ENCODE peak calls at places on chromosome 18, in nine cellular contexts. M, A, U, S, J, I, C, W and G are unnamed samples. For H3K4me1, the result is how much of the 10 kb centered on the place peaks cover.

GRCh38 chr18:61528961-61529360 is 195.7 kb downstream of the CDH20 start:
- DNase-seq in A (no peak), M (no peak), J (no peak), S (no peak), W (no peak), I (no peak), C (no peak), U (no peak), G (no peak)

GRCh38 chr18:25896178-25896780 is 194.1 kb downstream of the SS18 start:
- DNase-seq in I (no peak), A (peak), C (no peak), M (peak), U (peak), S (no peak), W (peak), J (peak), G (peak)

GRCh38 chr18:63099848-63100625 is 219.5 kb downstream of the BCL2 start:
- DNase-seq in I (no peak), W (peak), U (no peak), J (no peak), M (peak), A (no peak), S (peak), C (no peak), G (no peak)

GRCh38 chr18:27887711-27888495 is 289.0 kb downstream of the CDH2 start:
- DNase-seq in U (peak), I (no peak), C (no peak), S (no peak), W (no peak), A (no peak), J (peak), M (no peak), G (no peak)

GRCh38 chr18:11053293-11053692 is 96.1 kb downstream of the PIEZO2 start:
- DNase-seq in W (no peak), A (no peak), S (no peak), U (no peak), I (no peak), J (no peak), C (no peak), M (no peak), G (no peak)

GRCh38 chr18:28494151-28494550 is 317.2 kb upstream of the CDH2 start:
- DNase-seq in A (no peak), J (peak), U (no peak), C (no peak), I (no peak), S (no peak), W (no peak), M (no peak), G (no peak)

GRCh38 chr18:59180150-59180845 is 39.7 kb upstream of the GRP start:
- DNase-seq in J (peak), A (no peak), U (no peak), C (no peak), W (no peak), M (no peak), I (no peak), S (no peak), G (no peak)

GRCh38 chr18:61822879-61823278 is 69.9 kb downstream of the RNF152 start:
- DNase-seq in I (no peak), U (no peak), A (no peak), S (no peak), W (no peak), J (no peak), C (no peak), M (no peak), G (no peak)

GRCh38 chr18:78087338-78087737 is 837.7 kb downstream of the GALR1 start:
- DNase-seq in W (no peak), M (no peak), C (no peak), U (no peak), S (no peak), A (no peak), J (no peak), I (no peak), G (no peak)

GRCh38 chr18:10559566-10560456 is 34.0 kb downstream of the NAPG start:
- DNase-seq in I (peak), M (no peak), A (no peak), J (peak), S (no peak), C (no peak), W (no peak), U (no peak), G (no peak)

GRCh38 chr18:4638680-4639079 is 183.6 kb upstream of the DLGAP1 start:
- DNase-seq in M (no peak), U (no peak), S (no peak), A (no peak), I (no peak), J (no peak), C (no peak), W (no peak), G (no peak)
- H3K4me1 ChIP-seq in M (under half), U (under half), S (under half), A (under half), I (under half), J (under half), C (under half), W (under half), G (under half)

DNA sequence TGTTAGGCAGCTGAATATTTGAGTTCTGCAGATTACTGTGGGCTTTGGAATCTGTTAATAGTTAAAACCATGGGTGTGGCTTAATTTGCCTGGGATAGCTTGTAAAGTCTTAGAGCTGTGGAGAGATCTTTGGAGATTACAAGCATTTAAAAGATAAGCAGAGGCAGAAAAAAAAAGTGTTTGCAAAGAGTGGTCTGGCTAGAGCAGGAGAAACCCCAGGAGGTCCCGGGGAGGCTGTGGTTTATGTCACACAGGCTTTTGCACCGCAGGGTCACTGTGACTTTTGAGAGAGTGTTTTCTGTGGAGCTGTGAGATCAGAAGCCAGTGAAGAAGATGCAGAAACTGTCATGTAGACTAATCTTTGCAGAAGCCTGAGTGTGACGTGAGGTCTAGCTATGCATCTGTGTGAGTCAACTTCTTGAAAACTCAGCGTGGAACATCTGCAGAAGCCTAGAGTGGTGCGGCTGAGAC is 49.0 kb downstream of the SETBP1 start:
- DNase-seq in M (no peak), U (no peak), C (no peak), S (peak), W (no peak), J (peak), I (no peak), A (no peak), G (no peak)
- H3K4me1 ChIP-seq in M (under half), U (under half), C (half or more), S (half or more), W (under half), J (under half), I (half or more), A (under half), G (under half)

GRCh38 chr18:77086656-77087390 is 45.8 kb downstream of the MBP start:
- DNase-seq in I (no peak), C (no peak), U (no peak), W (no peak), J (no peak), A (no peak), M (no peak), S (peak), G (no peak)

GRCh38 chr18:77084757-77085035 is 47.9 kb downstream of the MBP start:
- DNase-seq in S (no peak), W (no peak), A (no peak), M (no peak), J (no peak), I (no peak), U (no peak), C (no peak), G (no peak)

GRCh38 chr18:77088977-77089795 is 43.4 kb downstream of the MBP start:
- DNase-seq in A (no peak), C (peak), I (no peak), W (no peak), J (no peak), M (no peak), S (peak), U (peak), G (no peak)

GRCh38 chr18:77087391-77088141 is 45.0 kb downstream of the MBP start:
- DNase-seq in W (peak), A (no peak), J (no peak), C (no peak), U (no peak), S (peak), M (no peak), I (peak), G (no peak)

GRCh38 chr18:77086034-77086433 is 46.5 kb downstream of the MBP start:
- DNase-seq in W (no peak), M (no peak), A (no peak), J (peak), I (no peak), U (peak), C (peak), S (no peak), G (no peak)
- H3K4me1 ChIP-seq in W (under half), M (under half), A (under half), J (under half), I (half or more), U (under half), C (half or more), S (half or more), G (under half)

DNA sequence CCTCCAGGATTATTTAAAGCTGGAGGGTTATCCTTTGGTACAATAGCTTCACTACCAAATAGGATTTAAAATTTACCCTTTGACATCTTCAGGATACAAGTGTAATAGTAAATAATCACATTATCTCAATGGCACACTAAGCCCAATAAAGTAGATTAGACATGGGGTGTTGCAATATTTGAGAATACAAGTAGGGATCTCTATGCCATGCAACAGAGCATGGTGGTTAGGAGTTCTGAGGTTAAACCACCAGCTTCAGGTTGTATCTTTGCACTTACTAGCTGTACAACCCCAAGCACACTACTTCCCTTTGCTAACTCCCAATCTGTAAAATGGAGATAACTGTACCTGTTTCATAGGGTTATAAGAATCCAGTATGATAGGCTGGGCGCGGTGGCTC is 6.2 kb downstream of the MBD2 start:
- DNase-seq in W (no peak), C (no peak), U (no peak), J (no peak), A (no peak), M (no peak), I (no peak), S (no peak), G (no peak)
- H3K4me1 ChIP-seq in W (under half), C (under half), U (under half), J (under half), A (under half), M (under half), I (half or more), S (half or more), G (under half)

DNA sequence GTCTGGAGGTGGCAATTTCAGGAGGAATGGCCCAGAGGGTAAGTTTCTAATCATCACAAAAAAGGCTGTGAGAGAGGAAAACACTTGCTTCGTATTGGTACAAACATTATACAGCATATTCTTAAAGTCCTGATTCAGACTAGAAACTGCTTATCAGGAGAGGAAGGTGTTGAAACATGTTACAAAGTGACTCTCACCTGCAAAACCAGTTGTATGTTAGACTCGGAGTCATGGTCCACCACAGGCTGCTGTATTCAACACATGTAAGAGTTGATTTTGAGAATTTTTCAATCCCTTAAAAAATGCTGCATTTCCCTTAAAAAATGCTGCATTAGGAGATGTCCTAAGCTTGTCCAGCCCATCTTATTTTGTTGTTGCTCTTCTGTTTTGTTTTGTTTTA is 61.5 kb downstream of the MBP start:
- DNase-seq in I (no peak), A (no peak), U (no peak), W (no peak), C (no peak), S (no peak), M (no peak), J (no peak), G (no peak)
- H3K4me1 ChIP-seq in I (under half), A (under half), U (half or more), W (under half), C (half or more), S (half or more), M (under half), J (under half), G (under half)

GRCh38 chr18:13625355-13625754 is 101.0 kb downstream of the FAM210A start:
- DNase-seq in U (no peak), M (no peak), C (no peak), A (no peak), I (no peak), J (no peak), W (no peak), S (no peak), G (no peak)
- H3K4me1 ChIP-seq in U (under half), M (under half), C (under half), A (under half), I (under half), J (under half), W (under half), S (under half), G (under half)

DNA sequence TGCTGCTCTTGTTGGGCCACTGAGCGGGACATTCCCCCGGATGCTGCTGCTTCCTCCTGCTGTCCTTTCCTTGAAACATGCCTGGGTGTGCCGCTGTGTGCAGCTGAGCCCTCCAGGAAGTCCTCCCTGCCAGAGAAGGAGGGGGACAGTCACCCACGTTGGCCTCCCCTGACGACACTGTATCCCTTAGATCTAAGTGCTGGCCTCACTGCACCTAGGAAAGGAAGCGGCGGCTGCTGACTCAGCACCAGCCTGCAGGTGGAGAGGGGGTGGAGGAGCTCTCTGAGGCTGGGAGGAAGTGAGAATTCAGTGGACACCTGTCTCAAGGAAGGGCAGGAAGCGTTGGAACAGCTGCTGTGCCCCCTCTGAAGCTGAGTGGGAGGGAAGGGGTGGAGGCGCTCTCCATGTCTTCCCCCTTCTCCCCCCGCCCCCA is 239.8 kb downstream of the HAUS1 start:
- DNase-seq in S (peak), U (peak), J (no peak), W (peak), C (no peak), M (no peak), I (peak), A (peak), G (no peak)
- H3K4me1 ChIP-seq in S (half or more), U (under half), J (under half), W (under half), C (under half), M (under half), I (under half), A (under half), G (under half)

GRCh38 chr18:36364911-36365624 is 67.6 kb downstream of the FHOD3 start:
- DNase-seq in A (no peak), M (no peak), J (no peak), C (no peak), W (no peak), I (no peak), S (no peak), U (no peak), G (no peak)
- H3K4me1 ChIP-seq in A (under half), M (under half), J (under half), C (under half), W (under half), I (under half), S (under half), U (under half), G (under half)

GRCh38 chr18:23460285-23461273 is 7.5 kb downstream of the RIOK3 start:
- DNase-seq in U (no peak), A (no peak), J (no peak), M (no peak), W (no peak), S (no peak), I (no peak), C (no peak), G (no peak)

GRCh38 chr18:23458830-23459529 is 5.9 kb downstream of the RIOK3 start:
- DNase-seq in W (no peak), A (no peak), M (no peak), J (no peak), U (no peak), C (no peak), S (no peak), I (no peak), G (no peak)

GRCh38 chr18:23456835-23457234 is 3.7 kb downstream of the RIOK3 start:
- DNase-seq in C (no peak), J (no peak), S (no peak), W (no peak), U (no peak), I (no peak), M (no peak), A (no peak), G (no peak)

GRCh38 chr18:23462876-23463275 is 9.8 kb downstream of the RIOK3 start:
- DNase-seq in C (no peak), I (no peak), U (no peak), M (no peak), S (no peak), A (no peak), J (peak), W (no peak), G (no peak)

GRCh38 chr18:23459530-23459921 is 6.4 kb downstream of the RIOK3 start:
- DNase-seq in I (no peak), U (no peak), J (no peak), A (no peak), M (no peak), S (no peak), C (no peak), W (no peak), G (no peak)
- H3K4me1 ChIP-seq in I (half or more), U (under half), J (under half), A (under half), M (under half), S (half or more), C (under half), W (under half), G (under half)